ENCODE peak calls at places on chromosome 6, in eight cellular contexts. X is uterus, V is neural progenitor cell, C is left ventricle myocardium inferior, E is lower lobe of right lung, Q is AG10803, W is mammary epithelial cell, N is tibial artery. B is an unnamed sample.

GRCh38 chr6:91708534-91708933 is 1121.7 kb upstream of the MAP3K7 start:
- DNase-seq in C (no peak), Q (no peak), E (no peak), N (no peak), W (peak), X (no peak), V (no peak), B (no peak)

GRCh38 chr6:156976144-156977088 is 199.2 kb downstream of the ARID1B start:
- DNase-seq in C (no peak), N (no peak), Q (peak), V (peak), E (no peak), X (no peak), W (peak), B (no peak)

GRCh38 chr6:3157151-3157933 is at the start of gene TUBB2A:
- DNase-seq in N (peak), V (peak), X (peak), C (peak), E (peak), W (peak), Q (peak), B (peak)

GRCh38 chr6:36914227-36914794 is 28.6 kb downstream of the C6orf89 start:
- DNase-seq in C (no peak), Q (no peak), X (no peak), V (peak), E (peak), N (no peak), W (peak), B (no peak)

GRCh38 chr6:162358625-162359024 is 368.9 kb downstream of the PRKN start:
- DNase-seq in N (no peak), X (no peak), Q (no peak), V (no peak), C (no peak), E (no peak), W (no peak), B (no peak)

GRCh38 chr6:144215402-144215931 is 65.2 kb downstream of the STX11 start:
- DNase-seq in W (peak), V (no peak), N (no peak), E (peak), Q (peak), X (peak), C (peak), B (peak)

GRCh38 chr6:6599468-6599873 is 11.0 kb downstream of the LY86 start:
- DNase-seq in W (no peak), Q (no peak), X (no peak), V (no peak), N (peak), C (peak), E (no peak), B (peak)

GRCh38 chr6:90127589-90127988 is 169.1 kb downstream of the BACH2 start:
- DNase-seq in N (no peak), Q (no peak), V (no peak), W (no peak), C (no peak), E (no peak), X (no peak), B (no peak)

GRCh38 chr6:135475292-135475886 is 22.2 kb downstream of the AHI1 start:
- DNase-seq in C (no peak), E (no peak), W (no peak), Q (peak), N (no peak), X (no peak), V (no peak), B (no peak)

GRCh38 chr6:111837007-111837406 is 36.2 kb downstream of the FYN start:
- DNase-seq in Q (no peak), W (no peak), V (no peak), N (no peak), E (no peak), X (no peak), C (no peak), B (no peak)

DNA sequence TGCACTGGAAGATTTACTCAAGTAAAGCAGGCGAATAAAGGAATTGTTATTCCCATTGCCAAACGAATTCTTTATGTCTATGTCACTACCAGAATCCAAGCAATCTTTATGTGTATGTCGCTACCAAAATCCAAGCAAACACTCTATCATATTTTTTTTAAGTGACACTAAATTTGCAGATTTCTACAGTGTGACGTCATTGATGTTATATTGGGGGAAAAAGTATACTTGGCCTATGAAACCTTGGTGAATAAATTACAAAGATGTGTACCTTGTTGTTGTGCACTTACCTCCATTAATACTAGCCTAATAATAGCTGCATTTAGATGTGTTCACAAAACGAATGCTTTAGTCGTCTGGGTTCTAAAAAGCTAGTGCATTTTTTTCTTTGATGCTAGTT is 957 bp downstream of the TTK start:
- DNase-seq in V (no peak), C (no peak), X (no peak), N (no peak), E (no peak), Q (no peak), W (no peak), B (no peak)
- H3K4me3 ChIP-seq in V (peak), C (no peak), X (no peak), N (no peak), E (no peak), Q (peak), W (peak), B (no peak)

GRCh38 chr6:11722805-11723631 is 55.6 kb downstream of the ADTRP start:
- DNase-seq in V (no peak), N (no peak), C (no peak), W (no peak), X (no peak), Q (no peak), E (no peak), B (no peak)
- H3K4me3 ChIP-seq in V (no peak), N (no peak), C (no peak), W (no peak), X (no peak), Q (no peak), E (no peak), B (no peak)

GRCh38 chr6:121619013-121619412 is 183.6 kb downstream of the GJA1 start:
- DNase-seq in W (no peak), C (no peak), N (no peak), Q (no peak), E (no peak), X (no peak), V (peak), B (no peak)
- H3K4me3 ChIP-seq in W (no peak), C (no peak), N (no peak), Q (no peak), E (no peak), X (no peak), V (no peak), B (no peak)

GRCh38 chr6:33944686-33945411 is 141.0 kb upstream of the MLN start:
- DNase-seq in W (no peak), N (no peak), V (no peak), Q (no peak), X (no peak), E (no peak), C (no peak), B (no peak)
- H3K4me3 ChIP-seq in W (no peak), N (no peak), V (no peak), Q (no peak), X (no peak), E (no peak), C (no peak), B (no peak)

DNA sequence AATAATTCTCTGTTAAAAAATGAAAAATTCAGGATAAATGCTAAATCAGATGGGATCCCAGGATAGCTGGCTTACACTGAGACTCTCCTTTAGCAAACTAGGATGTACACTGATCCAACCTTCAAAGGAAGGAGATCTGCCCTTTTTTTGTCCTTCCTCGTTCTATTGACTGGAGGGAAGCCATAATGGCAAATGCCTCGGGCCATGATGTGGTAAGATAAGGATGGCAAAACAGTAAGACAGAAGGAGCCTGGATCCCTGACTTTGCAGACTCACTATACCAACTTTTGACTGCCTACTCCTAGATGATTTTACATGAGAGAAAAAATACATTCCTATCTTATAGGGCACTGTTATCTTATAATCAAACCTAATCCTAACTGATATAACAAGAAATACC is 156.9 kb upstream of the BEND3 start:
- DNase-seq in C (no peak), V (no peak), N (no peak), Q (no peak), W (no peak), E (no peak), X (no peak), B (no peak)
- H3K4me3 ChIP-seq in C (no peak), V (no peak), N (no peak), Q (no peak), W (no peak), E (no peak), X (no peak), B (no peak)

GRCh38 chr6:163714179-163714578 is 299.7 kb downstream of the QKI start:
- DNase-seq in N (no peak), Q (no peak), E (no peak), C (no peak), W (no peak), V (no peak), X (no peak), B (no peak)
- H3K4me3 ChIP-seq in N (no peak), Q (no peak), E (no peak), C (no peak), W (no peak), V (no peak), X (no peak), B (no peak)

GRCh38 chr6:11381801-11382513 is 149.5 kb upstream of the NEDD9 start:
- DNase-seq in Q (no peak), E (peak), V (no peak), W (no peak), C (no peak), X (no peak), N (no peak), B (peak)
- H3K4me3 ChIP-seq in Q (no peak), E (peak), V (no peak), W (no peak), C (peak), X (no peak), N (no peak), B (peak)